ENCODE peak calls at places on chromosomes 13 and 19, in nine cellular contexts. One of them, this sample, is unnamed.

GRCh38 chr13:101949681-101950080 is 452.2 kb downstream of the FGF14 start:
- DNase-seq in right lobe of liver: no peak
- DNase-seq in adrenal gland: no peak
- DNase-seq in transverse colon: no peak
- DNase-seq in IMR-90: no peak
- DNase-seq in ovary: no peak
- DNase-seq in tibial nerve: no peak
- DNase-seq in vagina: no peak
- DNase-seq in esophagus muscularis mucosa: no peak
- DNase-seq in this sample: no peak

GRCh38 chr19:48111280-48111679 is 663 bp upstream of the PLA2G4C start:
- DNase-seq in right lobe of liver: no peak
- DNase-seq in adrenal gland: no peak
- DNase-seq in transverse colon: no peak
- DNase-seq in IMR-90: no peak
- DNase-seq in ovary: no peak
- DNase-seq in tibial nerve: no peak
- DNase-seq in vagina: no peak
- DNase-seq in esophagus muscularis mucosa: no peak
- DNase-seq in this sample: no peak

GRCh38 chr19:48890551-48890950 is 8.0 kb downstream of the TULP2 start:
- DNase-seq in right lobe of liver: no peak
- DNase-seq in adrenal gland: no peak
- DNase-seq in transverse colon: no peak
- DNase-seq in IMR-90: no peak
- DNase-seq in ovary: no peak
- DNase-seq in tibial nerve: no peak
- DNase-seq in vagina: no peak
- DNase-seq in esophagus muscularis mucosa: no peak
- DNase-seq in this sample: no peak

GRCh38 chr19:7647156-7647555 is 10.2 kb downstream of the STXBP2 start:
- DNase-seq in right lobe of liver: no peak
- DNase-seq in adrenal gland: no peak
- DNase-seq in transverse colon: no peak
- DNase-seq in IMR-90: no peak
- DNase-seq in ovary: no peak
- DNase-seq in tibial nerve: no peak
- DNase-seq in vagina: no peak
- DNase-seq in esophagus muscularis mucosa: no peak
- DNase-seq in this sample: peak

GRCh38 chr19:37975596-37976515 is 68.8 kb downstream of the SIPA1L3 start:
- DNase-seq in right lobe of liver: no peak
- DNase-seq in adrenal gland: no peak
- DNase-seq in transverse colon: no peak
- DNase-seq in IMR-90: no peak
- DNase-seq in ovary: no peak
- DNase-seq in tibial nerve: no peak
- DNase-seq in vagina: no peak
- DNase-seq in esophagus muscularis mucosa: no peak
- DNase-seq in this sample: no peak

GRCh38 chr13:113378825-113379224 is 14.9 kb upstream of the GRTP1 start:
- DNase-seq in right lobe of liver: peak
- DNase-seq in adrenal gland: no peak
- DNase-seq in transverse colon: no peak
- DNase-seq in IMR-90: no peak
- DNase-seq in ovary: no peak
- DNase-seq in tibial nerve: no peak
- DNase-seq in vagina: no peak
- DNase-seq in esophagus muscularis mucosa: no peak
- DNase-seq in this sample: no peak

GRCh38 chr13:34469212-34469983 is 472.7 kb upstream of the NBEA start:
- DNase-seq in right lobe of liver: no peak
- DNase-seq in adrenal gland: no peak
- DNase-seq in transverse colon: no peak
- DNase-seq in IMR-90: no peak
- DNase-seq in ovary: no peak
- DNase-seq in tibial nerve: no peak
- DNase-seq in vagina: no peak
- DNase-seq in esophagus muscularis mucosa: peak
- DNase-seq in this sample: no peak

GRCh38 chr13:20231839-20232555 is at the start of gene GJB6:
- DNase-seq in right lobe of liver: no peak
- DNase-seq in adrenal gland: no peak
- DNase-seq in transverse colon: peak
- DNase-seq in IMR-90: no peak
- DNase-seq in ovary: no peak
- DNase-seq in tibial nerve: no peak
- DNase-seq in vagina: no peak
- DNase-seq in esophagus muscularis mucosa: no peak
- DNase-seq in this sample: no peak

GRCh38 chr19:17327654-17328516 is 6.8 kb downstream of the ANO8 start:
- DNase-seq in right lobe of liver: no peak
- DNase-seq in adrenal gland: peak
- DNase-seq in transverse colon: peak
- DNase-seq in IMR-90: no peak
- DNase-seq in ovary: peak
- DNase-seq in tibial nerve: no peak
- DNase-seq in vagina: no peak
- DNase-seq in esophagus muscularis mucosa: no peak
- DNase-seq in this sample: peak

DNA sequence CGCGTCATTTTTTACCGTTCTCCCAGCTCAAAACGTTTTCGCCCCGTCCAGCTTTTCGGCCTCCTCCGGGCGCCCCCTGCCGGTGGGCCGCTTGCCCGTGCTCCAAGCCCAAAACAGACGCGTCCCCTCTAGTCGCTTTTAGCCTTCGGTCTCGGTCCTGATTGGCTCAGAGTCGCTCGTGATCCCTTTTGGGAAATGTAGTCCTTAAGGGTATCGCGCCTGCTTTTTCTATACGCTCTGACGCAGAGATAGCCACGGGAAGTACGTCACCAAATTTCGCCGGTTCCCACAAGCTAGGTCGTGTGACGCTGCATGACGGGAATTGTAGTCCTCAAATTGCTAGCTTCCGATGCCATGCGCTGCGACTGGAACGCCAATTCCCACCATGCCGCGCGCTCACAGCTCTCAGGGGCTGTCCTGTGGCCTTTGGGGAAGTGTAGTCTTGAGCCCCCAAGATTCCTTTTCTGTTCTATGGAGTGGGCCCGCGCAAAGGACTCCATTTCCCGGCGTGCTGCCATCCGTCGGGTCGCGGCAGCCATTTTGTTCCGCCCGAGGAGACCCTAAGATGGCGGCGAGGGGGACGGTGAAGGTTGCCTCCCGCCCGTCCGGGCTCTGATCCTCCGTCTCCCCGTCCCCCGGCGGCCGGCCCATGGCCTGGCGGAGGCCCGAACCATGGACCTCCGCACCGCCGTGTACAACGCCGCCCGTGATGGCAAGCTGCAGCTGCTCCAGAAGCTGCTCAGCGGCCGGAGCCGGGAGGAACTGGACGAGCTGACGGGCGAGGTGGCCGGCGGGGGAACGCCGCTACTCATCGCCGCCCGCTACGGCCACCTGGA is at the start of gene FEM1A:
- DNase-seq in right lobe of liver: peak
- DNase-seq in adrenal gland: peak
- DNase-seq in transverse colon: peak
- DNase-seq in IMR-90: peak
- DNase-seq in ovary: peak
- DNase-seq in tibial nerve: peak
- DNase-seq in vagina: peak
- DNase-seq in esophagus muscularis mucosa: peak
- DNase-seq in this sample: peak
- H3K27ac ChIP-seq in right lobe of liver: peak
- H3K27ac ChIP-seq in adrenal gland: peak
- H3K27ac ChIP-seq in transverse colon: peak
- H3K27ac ChIP-seq in IMR-90: peak
- H3K27ac ChIP-seq in ovary: peak
- H3K27ac ChIP-seq in tibial nerve: peak
- H3K27ac ChIP-seq in vagina: peak
- H3K27ac ChIP-seq in esophagus muscularis mucosa: peak
- H3K27ac ChIP-seq in this sample: peak

GRCh38 chr19:1406818-1407661 is at the start of gene DAZAP1:
- DNase-seq in right lobe of liver: peak
- DNase-seq in adrenal gland: peak
- DNase-seq in transverse colon: peak
- DNase-seq in IMR-90: peak
- DNase-seq in ovary: peak
- DNase-seq in tibial nerve: peak
- DNase-seq in vagina: no peak
- DNase-seq in esophagus muscularis mucosa: peak
- DNase-seq in this sample: peak
- TF ChIP-seq POLR2A in right lobe of liver: peak
- TF ChIP-seq POLR2A in adrenal gland: peak
- TF ChIP-seq POLR2A in transverse colon: peak
- TF ChIP-seq POLR2A in IMR-90: no peak
- TF ChIP-seq POLR2A in ovary: peak
- TF ChIP-seq POLR2A in tibial nerve: peak
- TF ChIP-seq POLR2A in vagina: no peak
- TF ChIP-seq POLR2A in esophagus muscularis mucosa: peak
- TF ChIP-seq POLR2A in this sample: no peak

GRCh38 chr13:73513751-73514150 is 454.9 kb downstream of the KLF5 start:
- DNase-seq in right lobe of liver: no peak
- DNase-seq in adrenal gland: no peak
- DNase-seq in transverse colon: no peak
- DNase-seq in IMR-90: no peak
- DNase-seq in ovary: no peak
- DNase-seq in tibial nerve: no peak
- DNase-seq in vagina: no peak
- DNase-seq in esophagus muscularis mucosa: no peak
- DNase-seq in this sample: no peak

GRCh38 chr13:73519720-73520119 is 460.9 kb downstream of the KLF5 start:
- DNase-seq in right lobe of liver: no peak
- DNase-seq in adrenal gland: no peak
- DNase-seq in transverse colon: no peak
- DNase-seq in IMR-90: no peak
- DNase-seq in ovary: no peak
- DNase-seq in tibial nerve: no peak
- DNase-seq in vagina: no peak
- DNase-seq in esophagus muscularis mucosa: no peak
- DNase-seq in this sample: no peak

GRCh38 chr13:73514208-73514607 is 455.4 kb downstream of the KLF5 start:
- DNase-seq in right lobe of liver: no peak
- DNase-seq in adrenal gland: no peak
- DNase-seq in transverse colon: no peak
- DNase-seq in IMR-90: no peak
- DNase-seq in ovary: no peak
- DNase-seq in tibial nerve: no peak
- DNase-seq in vagina: no peak
- DNase-seq in esophagus muscularis mucosa: no peak
- DNase-seq in this sample: no peak
- H3K27ac ChIP-seq in right lobe of liver: no peak
- H3K27ac ChIP-seq in adrenal gland: no peak
- H3K27ac ChIP-seq in transverse colon: no peak
- H3K27ac ChIP-seq in IMR-90: no peak
- H3K27ac ChIP-seq in ovary: no peak
- H3K27ac ChIP-seq in tibial nerve: no peak
- H3K27ac ChIP-seq in vagina: no peak
- H3K27ac ChIP-seq in esophagus muscularis mucosa: no peak
- H3K27ac ChIP-seq in this sample: no peak

GRCh38 chr19:43463381-43464088 is 1.9 kb downstream of the LYPD3 start:
- DNase-seq in right lobe of liver: peak
- DNase-seq in adrenal gland: peak
- DNase-seq in transverse colon: peak
- DNase-seq in IMR-90: peak
- DNase-seq in ovary: peak
- DNase-seq in tibial nerve: peak
- DNase-seq in vagina: peak
- DNase-seq in esophagus muscularis mucosa: peak
- DNase-seq in this sample: peak
- TF ChIP-seq POLR2A in right lobe of liver: no peak
- TF ChIP-seq POLR2A in adrenal gland: peak
- TF ChIP-seq POLR2A in transverse colon: peak
- TF ChIP-seq POLR2A in IMR-90: no peak
- TF ChIP-seq POLR2A in ovary: no peak
- TF ChIP-seq POLR2A in tibial nerve: peak
- TF ChIP-seq POLR2A in vagina: no peak
- TF ChIP-seq POLR2A in esophagus muscularis mucosa: no peak
- TF ChIP-seq POLR2A in this sample: peak

DNA sequence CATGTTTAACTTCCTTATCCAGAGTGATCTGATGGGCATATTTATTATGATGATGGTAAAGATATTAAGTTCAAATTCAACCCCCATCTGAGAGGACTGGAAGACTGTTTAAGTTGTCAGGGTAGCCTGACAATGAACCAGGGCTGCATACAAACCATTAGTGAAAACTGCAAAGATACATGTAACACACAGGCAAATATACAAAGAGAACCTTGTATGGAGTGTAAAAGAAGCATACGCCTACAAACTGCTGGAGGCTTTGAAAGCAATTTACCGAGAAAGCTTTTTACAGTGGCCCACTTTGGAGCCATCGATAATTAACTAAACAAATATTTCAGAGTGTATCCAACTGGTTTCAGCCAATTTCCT is 231.4 kb upstream of the SPRY2 start:
- DNase-seq in right lobe of liver: no peak
- DNase-seq in adrenal gland: no peak
- DNase-seq in transverse colon: no peak
- DNase-seq in IMR-90: no peak
- DNase-seq in ovary: no peak
- DNase-seq in tibial nerve: no peak
- DNase-seq in vagina: no peak
- DNase-seq in esophagus muscularis mucosa: no peak
- DNase-seq in this sample: no peak
- H3K27ac ChIP-seq in right lobe of liver: no peak
- H3K27ac ChIP-seq in adrenal gland: no peak
- H3K27ac ChIP-seq in transverse colon: no peak
- H3K27ac ChIP-seq in IMR-90: no peak
- H3K27ac ChIP-seq in ovary: no peak
- H3K27ac ChIP-seq in tibial nerve: no peak
- H3K27ac ChIP-seq in vagina: no peak
- H3K27ac ChIP-seq in esophagus muscularis mucosa: no peak
- H3K27ac ChIP-seq in this sample: no peak